ENCODE peak calls at places on chromosomes 5 and 9, in four cellular contexts. M is testis, U is DND-41, I is keratinocyte. R is an unnamed sample.

GRCh38 chr5:142561486-142562097 is 124.3 kb downstream of the FGF1 start:
- DNase-seq in M (no peak), U (no peak), I (no peak), R (no peak)

GRCh38 chr9:104209387-104209786 is 115.3 kb downstream of the SMC2 start:
- DNase-seq in M (no peak), U (no peak), I (no peak), R (no peak)

GRCh38 chr5:59637878-59638580 is 255.5 kb downstream of the PDE4D start:
- DNase-seq in M (no peak), U (no peak), I (no peak), R (no peak)

GRCh38 chr9:12276451-12276850 is 416.7 kb upstream of the TYRP1 start:
- DNase-seq in M (no peak), U (no peak), I (no peak), R (no peak)

GRCh38 chr9:95924955-95925354 is 49.5 kb downstream of the ERCC6L2 start:
- DNase-seq in M (no peak), U (no peak), I (no peak), R (no peak)

GRCh38 chr9:21696411-21696865 is 106.0 kb upstream of the MTAP start:
- DNase-seq in M (peak), U (no peak), I (no peak), R (peak)

GRCh38 chr9:95349109-95350038 is 31.9 kb upstream of the FANCC start:
- DNase-seq in M (no peak), U (no peak), I (no peak), R (no peak)

GRCh38 chr9:134887686-134888602 is 7.3 kb downstream of the FCN2 start:
- DNase-seq in M (no peak), U (no peak), I (no peak), R (no peak)

GRCh38 chr9:18666348-18666747 is 192.4 kb downstream of the ADAMTSL1 start:
- DNase-seq in M (no peak), U (no peak), I (no peak), R (no peak)

GRCh38 chr5:158313027-158313738 is 454.2 kb upstream of the CLINT1 start:
- DNase-seq in M (no peak), U (no peak), I (no peak), R (no peak)

GRCh38 chr9:87427851-87428506 is 69.7 kb upstream of the DAPK1 start:
- DNase-seq in M (no peak), U (no peak), I (no peak), R (no peak)

GRCh38 chr9:706606-707451 is 134.7 kb upstream of the DMRT1 start:
- DNase-seq in M (peak), U (no peak), I (no peak), R (no peak)

GRCh38 chr9:113678119-113678861 is 197.8 kb upstream of the ZNF618 start:
- DNase-seq in M (no peak), U (no peak), I (no peak), R (no peak)

GRCh38 chr5:14415516-14416074 is 166.0 kb upstream of the OTULINL start:
- DNase-seq in M (no peak), U (no peak), I (no peak), R (peak)

GRCh38 chr5:124734574-124735168 is 11.8 kb downstream of the ZNF608 start:
- DNase-seq in M (no peak), U (no peak), I (no peak), R (no peak)
- H3K4me3 ChIP-seq in M (peak), U (no peak), I (no peak), R (peak)

GRCh38 chr5:53738105-53738504 is 177.7 kb downstream of the NDUFS4 start:
- DNase-seq in M (no peak), U (no peak), I (no peak), R (no peak)

GRCh38 chr5:53730938-53731337 is 170.5 kb downstream of the NDUFS4 start:
- DNase-seq in M (no peak), U (no peak), I (no peak), R (peak)

GRCh38 chr5:53739111-53739510 is 178.7 kb downstream of the NDUFS4 start:
- DNase-seq in M (no peak), U (no peak), I (no peak), R (no peak)

GRCh38 chr5:53733853-53734252 is 173.4 kb downstream of the NDUFS4 start:
- DNase-seq in M (no peak), U (no peak), I (no peak), R (peak)
- TF ChIP-seq CTCF in M (no peak), U (peak), I (peak), R (no peak)

GRCh38 chr5:74580729-74581110 is 59.8 kb downstream of the ENC1 start:
- DNase-seq in M (no peak), U (no peak), I (no peak), R (no peak)

GRCh38 chr5:74575741-74576538 is 64.6 kb downstream of the ENC1 start:
- DNase-seq in M (no peak), U (no peak), I (peak), R (no peak)

GRCh38 chr5:74579215-74579614 is 61.3 kb downstream of the ENC1 start:
- DNase-seq in M (no peak), U (peak), I (no peak), R (peak)

GRCh38 chr5:74578356-74579044 is 62.0 kb downstream of the ENC1 start:
- DNase-seq in M (no peak), U (no peak), I (no peak), R (peak)

GRCh38 chr5:74576941-74577456 is 63.5 kb downstream of the ENC1 start:
- DNase-seq in M (no peak), U (no peak), I (no peak), R (peak)
- H3K4me3 ChIP-seq in M (no peak), U (no peak), I (no peak), R (peak)

GRCh38 chr9:124551472-124552339 is 44.5 kb upstream of the NR5A1 start:
- DNase-seq in M (peak), U (peak), I (no peak), R (peak)

GRCh38 chr9:124544535-124544934 is 37.3 kb upstream of the NR5A1 start:
- DNase-seq in M (no peak), U (no peak), I (no peak), R (no peak)

GRCh38 chr9:124555043-124555442 is 47.8 kb upstream of the NR5A1 start:
- DNase-seq in M (no peak), U (no peak), I (no peak), R (no peak)

GRCh38 chr9:124553738-124554137 is 46.5 kb upstream of the NR5A1 start:
- DNase-seq in M (no peak), U (no peak), I (no peak), R (no peak)

GRCh38 chr9:124550080-124550479 is 42.9 kb upstream of the NR5A1 start:
- DNase-seq in M (no peak), U (no peak), I (no peak), R (no peak)
- TF ChIP-seq CTCF in M (no peak), U (no peak), I (no peak), R (no peak)

DNA sequence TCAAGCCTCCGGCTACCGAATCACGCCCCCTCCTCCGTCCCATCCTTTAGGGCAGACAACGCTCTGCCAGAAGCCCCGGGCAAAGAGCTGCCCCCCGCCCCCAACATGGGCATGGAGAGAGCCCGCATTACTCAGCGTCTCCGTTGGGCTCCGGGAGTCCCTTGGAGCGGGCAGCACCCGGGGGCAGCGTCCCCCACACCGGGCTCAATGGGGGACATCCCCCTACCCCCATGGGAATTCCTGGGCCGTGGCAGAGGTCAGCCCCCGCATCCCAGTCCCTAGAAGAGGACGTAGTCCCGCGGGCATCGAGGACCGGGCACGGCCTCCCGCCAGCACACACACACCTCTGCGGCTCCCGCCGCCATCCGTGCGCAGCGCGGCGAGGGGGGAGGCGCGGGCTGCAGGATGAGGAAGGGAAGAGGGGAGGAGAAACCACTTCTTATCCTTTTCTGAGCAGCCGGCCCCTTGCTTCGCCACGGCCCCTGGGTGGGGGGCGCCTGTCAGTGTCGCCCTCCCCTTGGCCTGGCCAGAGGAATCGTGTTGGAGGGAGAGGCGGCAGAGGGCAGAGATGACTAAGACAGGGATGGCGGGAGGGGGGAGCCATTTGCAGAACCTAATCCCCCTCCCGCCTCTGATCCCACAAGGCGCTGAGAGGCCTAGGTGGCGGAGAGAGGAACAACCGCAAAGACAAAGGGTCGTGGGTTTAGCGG is 818 bp downstream of the DNM1 start:
- DNase-seq in M (no peak), U (peak), I (no peak), R (no peak)
- H3K4me3 ChIP-seq in M (peak), U (peak), I (peak), R (no peak)